ENCODE peak calls at places on chromosomes 4 and X, in six cellular contexts. G is IMR-90; D is body of pancreas; P is tibial artery; B is stomach; M is CD8-positive, alpha-beta T cell. T is an unnamed sample.

GRCh38 chrX:68693481-68694410 is 46.3 kb downstream of the STARD8 start:
- DNase-seq in P (peak; percentile 83), M (no peak), B (peak; percentile 56), D (peak; percentile 79), G (peak; percentile 50), T (no peak)

GRCh38 chrX:50988649-50989048 is 78.1 kb downstream of the BMP15 start:
- DNase-seq in B (no peak), G (peak; percentile 33), P (no peak), D (peak; percentile 39), M (no peak), T (peak; percentile 22)

GRCh38 chr4:151169223-151169622 is 69.8 kb downstream of the RPS3A start:
- DNase-seq in P (peak; percentile 69), M (no peak), D (peak; percentile 34), G (peak; percentile 99), B (peak; percentile 31), T (peak; percentile 5)

GRCh38 chrX:133370719-133371275 is 44.5 kb downstream of the GPC4 start:
- DNase-seq in P (no peak), G (no peak), B (no peak), M (no peak), D (no peak), T (no peak)

GRCh38 chr4:3399277-3400194 is 42.2 kb upstream of the HGFAC start:
- DNase-seq in D (no peak), B (no peak), M (no peak), P (peak; percentile 88), G (no peak), T (no peak)

GRCh38 chrX:123184858-123185251 is 777 bp downstream of the GRIA3 start:
- DNase-seq in D (no peak), B (no peak), P (peak; percentile 61), G (no peak), M (no peak), T (no peak)

GRCh38 chr4:41575665-41576064 is 37.7 kb downstream of the LIMCH1 start:
- DNase-seq in B (no peak), P (no peak), G (no peak), D (no peak), M (no peak), T (no peak)

GRCh38 chr4:7650606-7651400 is 216.1 kb upstream of the PSAPL1 start:
- DNase-seq in D (no peak), G (no peak), P (no peak), B (no peak), M (no peak), T (no peak)

GRCh38 chr4:62490635-62491034 is 1290.5 kb downstream of the ADGRL3 start:
- DNase-seq in D (no peak), M (no peak), G (no peak), P (no peak), B (no peak), T (no peak)

DNA sequence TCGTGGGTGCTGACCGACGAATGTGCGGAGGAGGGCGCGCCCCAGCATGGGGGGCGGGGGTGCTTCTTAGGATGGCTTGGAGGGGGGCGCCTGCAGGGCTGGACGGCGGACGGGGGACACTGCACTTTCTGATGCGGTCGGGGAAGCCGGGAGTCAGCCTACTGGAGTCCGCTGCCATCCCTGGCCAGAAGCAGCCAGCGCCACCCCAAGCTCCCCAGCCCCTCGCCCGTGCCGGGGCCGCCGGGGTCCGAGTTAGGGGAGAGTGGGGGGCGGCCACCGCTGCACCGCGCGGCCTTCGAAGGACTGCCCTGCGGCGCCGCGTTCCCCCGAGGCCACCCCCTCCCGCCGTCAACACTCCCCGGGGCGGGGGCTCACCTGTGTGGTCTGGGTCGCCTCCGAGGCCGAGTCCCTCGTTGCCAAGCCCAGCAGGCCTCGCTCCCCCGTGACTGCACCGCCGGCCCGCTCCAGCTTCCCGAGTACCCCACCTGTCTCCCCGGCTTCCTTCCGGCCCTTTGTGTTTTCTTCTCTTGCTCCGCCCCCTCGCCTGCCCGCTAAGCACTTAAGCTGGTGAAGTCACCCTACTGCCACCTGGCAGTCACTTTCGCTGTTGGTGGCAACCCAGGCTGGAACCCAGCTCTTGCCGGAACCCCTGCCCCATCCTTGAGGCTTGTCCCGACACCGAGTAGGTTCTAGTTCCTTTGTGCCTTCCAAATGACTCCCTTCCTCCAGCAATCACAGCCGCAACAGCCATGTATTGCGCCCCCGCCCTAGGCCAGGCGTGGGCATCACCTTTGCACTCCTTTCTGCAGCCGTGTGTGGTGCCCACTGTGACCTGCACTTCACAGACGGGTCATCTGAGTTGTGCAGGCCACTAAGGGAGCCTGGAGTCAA is at the start of gene OCIAD2:
- DNase-seq in M (peak; percentile 89), P (peak; percentile 76), G (no peak), B (peak; percentile 84), D (peak; percentile 89), T (peak; percentile 90)
- H3K27ac ChIP-seq in M (peak within 1 kb of the TSS; percentile 71), P (peak within 1 kb of the TSS; percentile 38), G (no peak within 1 kb of the TSS), B (peak within 1 kb of the TSS; percentile 82), D (peak within 1 kb of the TSS; percentile 63), T (peak within 1 kb of the TSS; percentile 47)

DNA sequence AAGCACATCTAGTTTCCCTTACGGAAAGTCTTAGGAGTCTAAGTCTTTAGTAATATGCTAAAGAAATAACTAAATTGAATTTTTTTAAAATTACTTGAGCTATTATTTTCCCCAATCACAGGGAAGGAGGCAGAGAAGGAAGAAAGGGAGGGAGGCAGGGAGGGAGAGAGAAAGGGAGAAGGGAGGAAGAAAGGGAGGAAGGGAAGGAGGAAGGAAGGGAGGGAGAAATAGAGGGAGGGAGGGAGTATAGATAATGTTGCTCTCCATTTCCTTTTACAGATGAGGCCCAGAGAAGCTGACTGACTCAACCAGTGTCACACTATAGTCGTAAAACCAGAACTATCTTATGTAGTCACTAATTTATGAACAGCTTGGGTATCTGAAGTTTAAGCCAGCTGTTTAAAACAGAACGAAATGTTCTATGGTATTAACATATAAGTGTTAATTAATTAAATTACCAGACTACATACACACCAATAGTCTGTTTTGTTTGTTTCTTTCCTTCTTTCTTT is 14.6 kb downstream of the SH3RF1 start:
- DNase-seq in P (no peak), D (no peak), G (peak; percentile 51), B (no peak), M (no peak), T (peak; percentile 33)
- H3K4me1 ChIP-seq in P (no peaks in the 10 kb centered on the region), D (peaks cover 83% of the 10 kb centered on the region), G (peaks cover 34% of the 10 kb centered on the region), B (peaks cover 100% of the 10 kb centered on the region), M (no peaks in the 10 kb centered on the region), T (peaks cover 32% of the 10 kb centered on the region)

GRCh38 chr4:153153339-153153851 is 50.8 kb upstream of the TRIM2 start:
- DNase-seq in P (no peak), D (peak; percentile 51), M (peak; percentile 65), B (peak; percentile 50), G (peak; percentile 7), T (peak; percentile 68)

GRCh38 chr4:153148796-153149195 is 55.4 kb upstream of the TRIM2 start:
- DNase-seq in D (no peak), M (no peak), P (no peak), G (peak; percentile 5), B (no peak), T (no peak)

GRCh38 chr4:153154010-153154975 is 50.0 kb upstream of the TRIM2 start:
- DNase-seq in M (no peak), G (peak; percentile 68), D (peak; percentile 24), B (peak; percentile 29), P (no peak), T (peak; percentile 66)

GRCh38 chr4:153152453-153153338 is 51.5 kb upstream of the TRIM2 start:
- DNase-seq in M (peak; percentile 57), B (peak; percentile 50), P (no peak), D (peak; percentile 57), G (peak; percentile 23), T (peak; percentile 29)

GRCh38 chr4:153151535-153152452 is 52.4 kb upstream of the TRIM2 start:
- DNase-seq in D (peak; percentile 86), G (peak; percentile 28), P (no peak), B (peak; percentile 79), M (no peak), T (peak; percentile 64)
- H3K27ac ChIP-seq in D (peak overlapping the region; percentile 68), G (no peak overlapping the region), P (no peak overlapping the region), B (no peak overlapping the region), M (no peak overlapping the region), T (no peak overlapping the region)

GRCh38 chr4:113673450-113673849 is 88.1 kb downstream of the CAMK2D start:
- DNase-seq in B (no peak), P (no peak), D (no peak), M (peak; percentile 26), G (peak; percentile 54), T (no peak)

GRCh38 chr4:113674733-113675132 is 86.8 kb downstream of the CAMK2D start:
- DNase-seq in D (no peak), B (no peak), G (no peak), M (no peak), P (no peak), T (no peak)

GRCh38 chr4:113677333-113677732 is 84.2 kb downstream of the CAMK2D start:
- DNase-seq in M (no peak), P (no peak), D (no peak), G (no peak), B (no peak), T (peak; percentile 34)

GRCh38 chr4:113675731-113676707 is 85.5 kb downstream of the CAMK2D start:
- DNase-seq in B (no peak), P (no peak), M (no peak), D (no peak), G (peak; percentile 23), T (no peak)

GRCh38 chr4:113674251-113674650 is 87.3 kb downstream of the CAMK2D start:
- DNase-seq in P (no peak), M (no peak), G (no peak), B (no peak), D (no peak), T (no peak)
- H3K4me1 ChIP-seq in P (no peaks in the 10 kb centered on the region), M (peaks cover 23% of the 10 kb centered on the region), G (peaks cover 14% of the 10 kb centered on the region), B (peaks cover 56% of the 10 kb centered on the region), D (peaks cover 25% of the 10 kb centered on the region), T (no peaks in the 10 kb centered on the region)

GRCh38 chr4:76607846-76608245 is 172.8 kb downstream of the SHROOM3 start:
- DNase-seq in G (no peak), D (no peak), P (no peak), B (no peak), M (no peak), T (no peak)
- H3K27ac ChIP-seq in G (no peak overlapping the region), D (no peak overlapping the region), P (peak overlapping the region; percentile 84), B (peak overlapping the region; percentile 21), M (no peak overlapping the region), T (no peak overlapping the region)

GRCh38 chr4:155510771-155511170 is 134.0 kb upstream of the MAP9 start:
- DNase-seq in M (no peak), G (no peak), D (no peak), B (no peak), P (no peak), T (no peak)
- H3K4me1 ChIP-seq in M (no peaks in the 10 kb centered on the region), G (no peaks in the 10 kb centered on the region), D (no peaks in the 10 kb centered on the region), B (no peaks in the 10 kb centered on the region), P (no peaks in the 10 kb centered on the region), T (no peaks in the 10 kb centered on the region)

T was measured in small intestine.